ENCODE peak calls at places on chromosomes 16 and 17, in four cellular contexts. U, B, K and P are unnamed samples.

GRCh38 chr16:88606146-88606757 is 32.1 kb upstream of the IL17C start:
- DNase-seq in U (no peak), B (no peak), K (no peak), P (no peak)

GRCh38 chr17:66542183-66542966 is 240.0 kb downstream of the PRKCA start:
- DNase-seq in B (peak), U (peak), K (no peak), P (no peak)

GRCh38 chr16:54135361-54136275 is 151.0 kb downstream of the IRX3 start:
- DNase-seq in U (no peak), B (no peak), K (no peak), P (no peak)

GRCh38 chr17:58311429-58311894 is 17.1 kb downstream of the TSPOAP1 start:
- DNase-seq in K (peak), B (no peak), U (no peak), P (no peak)

GRCh38 chr17:68591583-68591982 is 9.6 kb downstream of the FAM20A start:
- DNase-seq in B (no peak), K (no peak), U (no peak), P (no peak)

GRCh38 chr17:38663125-38663751 is 11.5 kb downstream of the EPOP start:
- DNase-seq in B (no peak), U (peak), K (no peak), P (peak)

GRCh38 chr17:9021158-9021984 is at the start of gene NTN1:
- DNase-seq in B (no peak), U (peak), K (no peak), P (no peak)

GRCh38 chr16:3850544-3850899 is 30.0 kb downstream of the CREBBP start:
- DNase-seq in U (no peak), K (no peak), B (no peak), P (no peak)

GRCh38 chr16:6573577-6573976 is 759.1 kb upstream of the RBFOX1 start:
- DNase-seq in B (no peak), K (no peak), U (no peak), P (no peak)

DNA sequence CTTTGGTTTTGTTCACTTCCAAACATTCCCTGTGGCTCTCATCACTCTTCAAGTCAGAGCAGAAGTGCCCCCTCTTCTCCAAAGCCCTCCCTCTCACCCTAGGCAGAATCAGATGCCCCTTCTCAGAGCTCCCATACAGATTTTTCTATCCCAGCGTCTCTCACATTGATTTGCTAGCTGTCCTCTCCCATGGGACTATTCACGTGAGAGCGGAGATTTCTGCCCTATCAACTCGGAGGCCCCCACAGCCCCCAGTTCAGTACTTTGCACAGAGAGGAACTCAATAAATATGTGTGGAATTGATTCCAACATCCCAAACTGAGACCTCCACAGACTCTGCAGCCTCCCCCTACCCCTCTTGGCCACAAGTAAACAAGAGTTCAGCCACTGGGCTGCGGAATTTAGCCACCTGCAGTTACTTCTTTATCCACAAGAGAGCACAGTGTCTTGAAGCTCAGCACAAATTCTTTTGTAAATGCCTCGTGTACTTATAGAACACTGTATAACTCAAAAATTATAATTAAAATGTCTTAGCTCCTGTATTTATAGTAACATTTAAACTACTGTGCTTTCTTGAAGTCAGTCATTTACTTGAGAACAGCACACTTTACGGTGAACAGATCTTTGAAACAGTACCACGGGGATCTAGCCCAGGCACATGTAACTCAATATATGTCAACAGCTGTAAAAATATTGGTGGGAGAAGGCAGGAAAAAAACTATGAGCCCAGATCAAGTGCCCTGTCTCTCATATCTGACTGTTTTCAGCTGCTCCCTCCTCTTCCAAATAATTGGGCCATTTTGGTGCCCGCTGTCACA is 182.9 kb downstream of the C16orf78 start:
- DNase-seq in K (no peak), B (no peak), U (peak), P (no peak)
- TF ChIP-seq CTCF in K (no peak), B (peak), U (peak), P (peak)

GRCh38 chr16:81263470-81264200 is 25.1 kb downstream of the BCO1 start:
- DNase-seq in B (no peak), U (no peak), K (no peak), P (no peak)
- TF ChIP-seq CTCF in B (no peak), U (no peak), K (no peak), P (no peak)

GRCh38 chr17:73643846-73644144 is 450 bp downstream of the SDK2 start:
- DNase-seq in B (no peak), K (no peak), U (no peak), P (no peak)

GRCh38 chr17:73643012-73643845 is 1.0 kb downstream of the SDK2 start:
- DNase-seq in U (no peak), K (no peak), B (no peak), P (peak)

GRCh38 chr17:73646409-73647305 is 2.4 kb upstream of the SDK2 start:
- DNase-seq in B (no peak), K (no peak), U (peak), P (peak)

GRCh38 chr17:73644145-73645049 is at the start of gene SDK2:
- DNase-seq in U (no peak), K (no peak), B (no peak), P (peak)

GRCh38 chr17:73645050-73645871 is 1.0 kb upstream of the SDK2 start:
- DNase-seq in U (no peak), K (no peak), B (no peak), P (peak)
- TF ChIP-seq CTCF in U (no peak), K (no peak), B (no peak), P (no peak)

DNA sequence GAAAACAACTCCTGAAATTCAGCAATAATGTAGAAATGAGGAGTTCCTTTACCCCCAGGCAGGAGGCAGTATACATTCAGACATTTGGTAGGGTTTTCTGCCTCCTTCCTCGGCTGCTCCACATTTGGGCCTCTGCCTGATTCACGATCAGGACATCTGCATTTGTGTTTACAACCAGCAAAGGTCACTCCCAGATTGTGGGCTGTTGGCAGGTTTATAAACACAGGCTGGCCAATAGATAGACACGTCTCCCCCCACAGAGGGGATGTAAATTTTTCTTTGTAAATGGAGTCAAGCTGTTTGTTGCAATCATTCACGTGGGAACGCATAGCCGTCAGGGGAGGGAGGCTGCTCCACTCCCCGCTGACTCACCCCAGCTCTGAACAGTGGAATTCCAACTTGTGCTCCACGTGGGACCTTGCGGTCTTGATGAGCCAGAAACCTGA is 252.1 kb upstream of the N4BP1 start:
- DNase-seq in B (no peak), U (no peak), K (no peak), P (peak)
- TF ChIP-seq CTCF in B (peak), U (peak), K (no peak), P (no peak)

DNA sequence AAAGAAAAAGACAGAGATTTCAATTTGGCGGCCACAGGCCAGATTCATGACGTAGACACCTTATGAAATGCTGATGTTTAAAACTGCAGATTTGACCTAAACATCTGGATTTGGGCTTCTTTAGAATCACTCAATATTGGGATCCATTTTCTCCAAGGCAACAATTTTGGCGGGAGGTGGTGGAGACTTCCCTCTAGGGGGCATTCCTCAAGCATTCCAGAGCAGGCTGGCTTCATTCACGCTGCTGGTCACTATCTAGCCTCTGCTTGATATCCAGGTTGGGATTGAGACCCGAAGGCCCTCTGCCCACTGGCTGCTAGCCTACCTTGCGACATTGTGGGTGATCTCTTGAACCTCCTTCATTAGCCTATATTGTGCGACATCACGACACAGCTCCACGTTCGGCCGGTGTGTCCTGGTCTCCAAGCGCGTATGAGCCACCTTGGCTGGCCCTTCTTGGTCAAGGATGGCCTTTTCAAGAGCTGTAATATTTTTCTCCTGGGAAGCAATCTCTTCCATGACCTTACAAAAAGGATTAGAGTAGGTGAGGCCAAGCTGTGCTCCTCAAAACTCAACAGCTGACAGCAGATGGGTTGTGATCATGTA is 24.5 kb downstream of the FBXO39 start:
- DNase-seq in K (no peak), U (no peak), B (no peak), P (no peak)
- TF ChIP-seq CTCF in K (no peak), U (no peak), B (no peak), P (no peak)

GRCh38 chr16:66169817-66170216 is 196.7 kb upstream of the CDH5 start:
- DNase-seq in K (no peak), B (no peak), U (no peak), P (no peak)
- TF ChIP-seq CTCF in K (no peak), B (no peak), U (no peak), P (no peak)

GRCh38 chr17:49213803-49214202 is 3.3 kb downstream of the ABI3 start:
- DNase-seq in B (no peak), U (no peak), K (no peak), P (no peak)

GRCh38 chr17:49213399-49213798 is 2.9 kb downstream of the ABI3 start:
- DNase-seq in B (no peak), K (no peak), U (peak), P (no peak)

GRCh38 chr17:49204521-49204920 is 5.9 kb downstream of the GNGT2 start:
- DNase-seq in K (no peak), B (no peak), U (no peak), P (no peak)

GRCh38 chr17:49210158-49211029 is at the start of the genes ABI3 and GNGT2:
- DNase-seq in U (peak), B (peak), K (no peak), P (no peak)

GRCh38 chr17:49209061-49209571 is 1.3 kb downstream of the GNGT2 start:
- DNase-seq in B (no peak), U (no peak), K (no peak), P (no peak)
- TF ChIP-seq CTCF in B (no peak), U (no peak), K (no peak), P (no peak)

DNA sequence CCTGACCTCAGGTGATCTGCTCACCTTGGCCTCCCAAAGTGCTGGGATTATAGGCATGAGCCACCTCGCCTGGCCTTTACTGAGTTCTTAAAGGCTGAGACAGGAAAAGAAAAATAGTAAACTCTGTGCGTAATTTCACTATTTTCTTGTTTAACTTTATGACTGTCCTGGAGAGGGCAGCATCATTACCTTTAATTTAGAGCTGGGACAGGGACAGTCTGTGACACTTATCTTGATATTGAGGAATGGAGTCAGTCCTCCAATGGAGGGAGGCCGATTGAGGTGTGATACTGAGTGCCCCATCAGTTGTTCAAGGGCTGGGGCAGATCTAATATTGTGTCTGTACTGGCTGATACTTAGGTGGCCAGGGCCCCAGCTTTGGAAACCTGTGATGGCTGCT is 21.5 kb upstream of the SPN start:
- DNase-seq in K (no peak), U (peak), B (no peak), P (no peak)
- TF ChIP-seq CTCF in K (no peak), U (peak), B (peak), P (no peak)

GRCh38 chr17:61317779-61318178 is 81.9 kb upstream of the TBX2 start:
- DNase-seq in B (no peak), K (no peak), U (no peak), P (no peak)

GRCh38 chr17:61316633-61317032 is 83.0 kb upstream of the TBX2 start:
- DNase-seq in K (no peak), B (no peak), U (no peak), P (no peak)

GRCh38 chr17:61313515-61314326 is 85.9 kb upstream of the TBX2 start:
- DNase-seq in K (no peak), B (no peak), U (no peak), P (no peak)

GRCh38 chr17:61312406-61313295 is 87.0 kb upstream of the TBX2 start:
- DNase-seq in B (no peak), K (no peak), U (no peak), P (no peak)

DNA sequence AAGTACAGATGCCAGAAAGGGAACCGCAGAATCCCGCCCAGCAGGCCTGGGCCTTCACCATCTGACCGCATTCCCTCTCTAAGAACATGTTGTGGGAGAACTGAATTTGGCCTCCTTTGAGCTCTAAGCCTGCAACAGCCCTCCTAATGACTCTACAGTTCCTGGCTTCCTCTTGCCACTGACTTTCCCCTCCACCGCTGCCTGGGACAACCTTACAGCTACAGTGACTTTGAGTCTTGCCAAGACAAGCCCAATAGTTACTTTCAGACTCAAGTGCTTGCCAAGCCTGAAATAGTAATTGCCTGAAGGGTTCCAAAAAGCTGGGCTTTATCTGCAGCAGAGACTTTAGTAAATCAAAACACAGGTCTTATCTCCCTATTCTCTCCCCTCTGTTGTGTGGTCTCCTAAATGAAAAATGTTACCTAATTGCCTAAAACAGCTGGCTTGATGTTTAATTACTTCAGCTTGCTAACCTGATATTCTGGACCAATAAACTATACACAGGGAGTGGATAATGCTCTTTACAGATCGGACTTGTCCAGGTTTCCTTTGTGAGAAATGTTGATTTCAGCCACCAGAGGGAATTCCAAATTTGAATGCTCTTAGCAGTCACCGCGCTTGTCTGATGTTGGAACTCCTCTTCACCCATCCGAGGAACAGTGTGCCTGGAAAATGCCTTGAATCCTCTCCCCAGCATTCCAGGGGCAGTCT is 85.1 kb upstream of the TBX2 start:
- DNase-seq in B (no peak), U (peak), K (peak), P (no peak)
- TF ChIP-seq CTCF in B (no peak), U (no peak), K (no peak), P (no peak)

GRCh38 chr17:18951941-18952842 is at the start of gene SLC5A10:
- DNase-seq in B (no peak), U (no peak), K (no peak), P (no peak)
- TF ChIP-seq CTCF in B (no peak), U (peak), K (no peak), P (no peak)